ENCODE peak calls at places on chromosome 20, in nine cellular contexts. O, X, G, B, M, Z, S, T and Y are unnamed samples.

GRCh38 chr20:33005132-33005566 is 916 bp upstream of the SUN5 start:
- DNase-seq in O (no peak), M (peak; percentile 6), Z (no peak), S (peak; percentile 53), B (peak; percentile 15), X (no peak), G (no peak), T (peak; percentile 45), Y (peak; percentile 43)

GRCh38 chr20:39108746-39109145 is 146.6 kb downstream of the DHX35 start:
- DNase-seq in X (peak; percentile 17), S (no peak), O (no peak), G (no peak), B (peak; percentile 27), Z (no peak), T (no peak), M (no peak), Y (peak; percentile 80)

GRCh38 chr20:34390769-34391447 is 27.8 kb downstream of the ITCH start:
- DNase-seq in G (peak; percentile 83), B (peak; percentile 88), Z (no peak), O (peak; percentile 36), X (peak; percentile 95), S (peak; percentile 38), M (peak; percentile 85), T (no peak), Y (peak; percentile 61)

GRCh38 chr20:63915471-63915870 is 20.5 kb downstream of the DNAJC5 start:
- DNase-seq in S (no peak), T (no peak), X (no peak), G (no peak), O (no peak), Z (no peak), B (no peak), M (no peak), Y (peak; percentile 49)

GRCh38 chr20:640674-641515 is 12.1 kb downstream of the SRXN1 start:
- DNase-seq in T (no peak), Z (no peak), X (no peak), S (no peak), G (no peak), M (no peak), B (no peak), O (no peak), Y (no peak)

GRCh38 chr20:433300-433975 is 25.3 kb downstream of the RBCK1 start:
- DNase-seq in S (no peak), O (no peak), B (no peak), T (no peak), G (no peak), X (peak; percentile 69), Z (no peak), M (no peak), Y (peak; percentile 94)

GRCh38 chr20:33407251-33407650 is 5.9 kb upstream of the CDK5RAP1 start:
- DNase-seq in G (peak; percentile 32), O (no peak), B (peak; percentile 36), M (no peak), T (no peak), S (no peak), Z (no peak), X (no peak), Y (peak; percentile 55)

GRCh38 chr20:3889489-3890409 is 562 bp downstream of the PANK2 start:
- DNase-seq in X (peak; percentile 32), O (peak; percentile 49), B (no peak), S (peak; percentile 37), G (peak; percentile 37), M (no peak), T (no peak), Z (no peak), Y (peak; percentile 47)

GRCh38 chr20:3932277-3933073 is 43.3 kb downstream of the PANK2 start:
- DNase-seq in Z (no peak), M (no peak), S (peak; percentile 44), X (no peak), B (peak; percentile 29), O (no peak), T (no peak), G (peak; percentile 55), Y (peak; percentile 26)

GRCh38 chr20:31603822-31604566 is 1.1 kb upstream of the ID1 start:
- DNase-seq in G (peak; percentile 100), O (peak; percentile 82), Z (peak; percentile 98), X (peak; percentile 89), M (peak; percentile 96), S (peak; percentile 84), B (peak; percentile 96), T (peak; percentile 100), Y (peak; percentile 98)

GRCh38 chr20:34017610-34018009 is 23.9 kb downstream of the RALY start:
- DNase-seq in X (peak; percentile 96), B (peak; percentile 98), S (peak; percentile 50), M (no peak), G (peak; percentile 92), O (no peak), T (no peak), Z (no peak), Y (peak; percentile 95)

GRCh38 chr20:23212482-23212881 is 126.4 kb upstream of the CD93 start:
- DNase-seq in G (no peak), O (no peak), S (no peak), T (no peak), B (no peak), M (no peak), Z (no peak), X (no peak), Y (no peak)

GRCh38 chr20:36306557-36307411 is 645 bp downstream of the DLGAP4 start:
- DNase-seq in M (no peak), G (no peak), S (no peak), O (no peak), B (no peak), X (no peak), Z (no peak), T (peak; percentile 58), Y (peak; percentile 80)

DNA sequence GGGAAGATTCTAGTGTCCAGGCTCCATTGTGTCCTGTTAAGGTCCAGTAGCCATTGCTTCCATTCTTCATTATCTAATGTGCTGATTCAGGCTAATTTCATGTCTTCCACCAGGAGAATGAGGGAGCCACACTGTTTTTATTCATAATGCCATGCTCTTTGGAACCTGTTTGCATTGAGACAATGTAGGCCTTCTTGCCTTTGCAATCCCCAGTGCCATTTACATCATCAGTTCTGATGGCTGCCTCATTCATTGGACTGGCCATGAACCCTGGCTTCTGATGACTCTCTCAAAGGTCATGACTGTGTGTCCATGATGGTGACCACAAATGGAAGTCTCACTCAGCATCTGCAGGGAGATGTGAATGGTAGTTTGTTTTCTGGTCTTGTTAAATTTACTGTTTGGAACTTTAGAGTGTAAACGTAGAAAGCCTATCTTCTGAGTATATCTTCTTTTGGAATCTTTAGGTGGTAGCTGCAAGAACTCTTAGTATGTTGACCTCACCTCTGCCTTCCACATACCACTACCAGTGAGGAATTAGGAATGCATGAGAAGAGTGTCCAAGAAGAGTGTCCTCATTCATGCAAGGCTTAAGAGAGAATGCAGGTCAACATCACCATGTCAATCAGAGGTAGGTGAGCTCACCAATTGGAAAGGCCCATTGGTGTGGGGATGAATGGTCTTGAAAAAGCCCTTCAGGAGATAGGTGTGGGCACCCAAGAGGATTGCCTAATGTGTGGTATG is 42.9 kb upstream of the ZFP64 start:
- DNase-seq in T (no peak), S (no peak), M (no peak), Z (no peak), G (no peak), O (no peak), X (no peak), B (no peak), Y (no peak)
- H3K4me2 ChIP-seq in T (no peak overlapping the region), S (no peak overlapping the region), M (no peak overlapping the region), Z (no peak overlapping the region), G (no peak overlapping the region), O (no peak overlapping the region), X (no peak overlapping the region), B (no peak overlapping the region), Y (no peak overlapping the region)

GRCh38 chr20:17643531-17644188 is 38.4 kb downstream of the RRBP1 start:
- DNase-seq in Z (no peak), G (no peak), B (no peak), O (no peak), T (no peak), X (no peak), M (no peak), S (no peak), Y (peak; percentile 73)
- H3K4me2 ChIP-seq in Z (no peak overlapping the region), G (no peak overlapping the region), B (no peak overlapping the region), O (no peak overlapping the region), T (no peak overlapping the region), X (no peak overlapping the region), M (no peak overlapping the region), S (no peak overlapping the region), Y (no peak overlapping the region)

DNA sequence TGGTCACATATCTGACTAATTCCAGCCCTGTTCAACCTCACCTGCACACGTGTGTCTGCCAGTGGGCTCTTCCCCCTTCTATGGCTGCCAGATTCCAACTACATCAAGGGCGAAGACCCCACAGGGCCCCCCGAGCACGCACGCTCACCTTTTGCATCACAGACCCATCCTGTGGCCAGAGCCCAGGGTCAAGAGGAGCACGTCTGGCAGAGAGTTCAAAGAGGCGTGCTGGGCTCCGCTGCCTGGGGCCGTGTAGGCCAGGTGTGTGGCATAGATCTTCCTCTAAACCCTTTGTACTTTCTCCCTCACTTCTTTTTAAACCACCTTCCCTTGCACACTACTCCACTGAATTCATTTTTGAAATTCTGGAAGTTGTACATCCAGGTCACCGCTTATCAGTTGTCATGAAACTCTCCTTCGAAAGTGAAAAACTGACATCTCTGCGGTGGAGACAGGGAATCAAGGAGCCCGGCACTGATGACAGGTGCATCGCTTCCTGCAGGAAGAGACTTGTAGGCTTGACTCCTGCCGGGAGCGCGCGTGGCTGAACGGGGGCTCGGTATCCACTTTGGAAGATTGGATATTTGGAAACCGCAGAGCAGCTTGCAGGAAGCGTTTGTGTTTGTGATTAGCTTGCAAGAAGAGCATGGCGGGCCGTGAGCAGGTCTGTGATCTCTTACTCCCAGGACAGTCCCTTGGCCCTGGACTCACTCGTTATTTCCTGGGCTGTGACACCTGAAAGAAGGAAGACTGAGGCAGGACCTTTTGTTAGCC is 397.2 kb downstream of the CDH4 start:
- DNase-seq in G (no peak), S (no peak), Z (no peak), X (no peak), M (no peak), T (no peak), O (no peak), B (no peak), Y (no peak)
- H3K4me2 ChIP-seq in G (no peak overlapping the region), S (no peak overlapping the region), Z (no peak overlapping the region), X (no peak overlapping the region), M (no peak overlapping the region), T (no peak overlapping the region), O (no peak overlapping the region), B (no peak overlapping the region), Y (no peak overlapping the region)

GRCh38 chr20:50723672-50724071 is 7.7 kb upstream of the PARD6B start:
- DNase-seq in B (no peak), G (no peak), X (no peak), S (no peak), O (no peak), T (no peak), M (no peak), Z (no peak), Y (no peak)

GRCh38 chr20:50724851-50725721 is 6.3 kb upstream of the PARD6B start:
- DNase-seq in G (peak; percentile 99), Z (peak; percentile 49), T (peak; percentile 72), O (peak; percentile 73), B (peak; percentile 96), M (peak; percentile 91), X (peak; percentile 98), S (no peak), Y (peak; percentile 97)

GRCh38 chr20:50725722-50726000 is 5.7 kb upstream of the PARD6B start:
- DNase-seq in T (no peak), Z (no peak), S (no peak), O (no peak), X (no peak), B (no peak), G (no peak), M (no peak), Y (no peak)

GRCh38 chr20:50722466-50723155 is 8.8 kb upstream of the PARD6B start:
- DNase-seq in M (no peak), G (no peak), Z (no peak), X (no peak), O (no peak), B (no peak), T (no peak), S (no peak), Y (no peak)

GRCh38 chr20:50724112-50724724 is 7.2 kb upstream of the PARD6B start:
- DNase-seq in M (no peak), B (no peak), T (no peak), X (no peak), Z (no peak), O (no peak), G (no peak), S (no peak), Y (no peak)
- H3K4me2 ChIP-seq in M (peak overlapping the region; percentile 87), B (peak overlapping the region; percentile 55), T (peak overlapping the region; percentile 56), X (peak overlapping the region; percentile 43), Z (no peak overlapping the region), O (peak overlapping the region; percentile 72), G (no peak overlapping the region), S (no peak overlapping the region), Y (peak overlapping the region; percentile 75)